ENCODE peak calls at places on chromosomes 3 and 15, in eight cellular contexts. C is cerebellar nuclear complex; F is psoas muscle; A is CD8-positive, alpha-beta memory T cell; I is T-helper 17 cell; Y is Daoy; M is adipocyte; S is GM19239. D is an unnamed sample.

GRCh38 chr3:43391621-43392020 is 105.3 kb downstream of the SNRK start:
- DNase-seq in F (no peak), I (no peak), C (no peak), S (no peak), M (no peak), Y (no peak), A (no peak), D (no peak)

GRCh38 chr15:91855684-91856553 is 2.4 kb downstream of the SLCO3A1 start:
- DNase-seq in F (no peak), A (no peak), Y (peak), I (no peak), M (peak), C (peak), S (no peak), D (no peak)

GRCh38 chr15:42731461-42731860 is 5.5 kb downstream of the CDAN1 start:
- DNase-seq in I (no peak), A (no peak), M (no peak), C (no peak), S (no peak), Y (no peak), F (no peak), D (no peak)

GRCh38 chr15:82710208-82710555 is 507 bp upstream of the AP3B2 start:
- DNase-seq in A (no peak), S (no peak), F (no peak), Y (no peak), I (no peak), M (no peak), C (no peak), D (no peak)

GRCh38 chr3:126431103-126431534 is 36.4 kb downstream of the CFAP100 start:
- DNase-seq in I (no peak), S (no peak), M (no peak), Y (no peak), F (no peak), A (no peak), C (no peak), D (peak)

GRCh38 chr3:169246158-169246557 is 417.4 kb downstream of the MECOM start:
- DNase-seq in C (no peak), F (no peak), A (no peak), S (no peak), I (no peak), Y (no peak), M (no peak), D (no peak)

GRCh38 chr3:40780341-40780800 is 255.6 kb downstream of the ZNF621 start:
- DNase-seq in I (no peak), Y (peak), A (no peak), F (peak), C (peak), S (no peak), M (peak), D (no peak)

GRCh38 chr3:71896751-71897150 is 111.8 kb upstream of the PROK2 start:
- DNase-seq in Y (no peak), F (no peak), S (no peak), A (no peak), M (no peak), I (no peak), C (no peak), D (no peak)

GRCh38 chr15:44441095-44441501 is 13.7 kb downstream of the CTDSPL2 start:
- DNase-seq in A (no peak), Y (no peak), C (no peak), I (no peak), S (no peak), M (no peak), F (no peak), D (no peak)

GRCh38 chr15:38267416-38268022 is 14.9 kb downstream of the SPRED1 start:
- DNase-seq in M (peak), A (no peak), C (no peak), Y (no peak), S (no peak), I (no peak), F (no peak), D (no peak)

GRCh38 chr3:132535575-132536441 is 61.3 kb upstream of the ACKR4 start:
- DNase-seq in C (peak), F (peak), S (peak), A (peak), I (no peak), Y (peak), M (peak), D (peak)

GRCh38 chr3:170536712-170537111 is 49.2 kb downstream of the SLC7A14 start:
- DNase-seq in M (peak), I (no peak), A (no peak), C (no peak), S (no peak), F (no peak), Y (no peak), D (no peak)

GRCh38 chr3:128619146-128619890 is 31.3 kb downstream of the RPN1 start:
- DNase-seq in S (no peak), F (no peak), I (no peak), A (no peak), Y (peak), M (peak), C (no peak), D (no peak)

GRCh38 chr3:128094295-128095151 is 29.1 kb downstream of the RUVBL1 start:
- DNase-seq in Y (peak), M (no peak), F (no peak), A (no peak), C (no peak), S (no peak), I (no peak), D (no peak)

GRCh38 chr15:95639208-95639607 is 691.3 kb upstream of the NR2F2 start:
- DNase-seq in M (no peak), F (no peak), I (no peak), Y (no peak), C (no peak), A (no peak), S (no peak), D (no peak)

GRCh38 chr3:191648787-191649186 is 187.8 kb downstream of the PYDC2 start:
- DNase-seq in Y (no peak), M (no peak), S (no peak), A (no peak), I (no peak), F (no peak), C (no peak), D (no peak)

GRCh38 chr3:37125195-37125594 is 49.2 kb downstream of the LRRFIP2 start:
- DNase-seq in M (no peak), F (no peak), A (no peak), Y (no peak), I (no peak), C (no peak), S (no peak), D (no peak)

GRCh38 chr3:28198970-28199369 is 42.4 kb upstream of the CMC1 start:
- DNase-seq in A (no peak), C (no peak), S (no peak), Y (no peak), F (no peak), I (no peak), M (no peak), D (no peak)

GRCh38 chr3:127589600-127590281 is 792 bp downstream of the TPRA1 start:
- DNase-seq in F (no peak), C (no peak), A (no peak), I (no peak), M (peak), Y (no peak), S (no peak), D (no peak)

GRCh38 chr15:25860885-25861866 is 2.0 kb downstream of the ATP10A start:
- DNase-seq in Y (no peak), F (no peak), A (peak), I (no peak), S (no peak), M (no peak), C (no peak), D (no peak)

GRCh38 chr3:154244644-154245043 is 79.6 kb downstream of the DHX36 start:
- DNase-seq in F (no peak), Y (peak), A (no peak), C (no peak), I (no peak), M (no peak), S (no peak), D (no peak)

GRCh38 chr15:94235681-94236080 is 4.3 kb downstream of the MCTP2 start:
- DNase-seq in Y (no peak), A (no peak), C (no peak), M (no peak), S (no peak), F (no peak), I (no peak), D (no peak)

GRCh38 chr3:51434110-51434509 is 43.0 kb downstream of the RBM15B start:
- DNase-seq in I (no peak), A (no peak), C (no peak), M (no peak), Y (no peak), S (no peak), F (no peak), D (no peak)

GRCh38 chr3:81013360-81013759 is 748.1 kb downstream of the GBE1 start:
- DNase-seq in I (no peak), M (no peak), A (no peak), Y (no peak), S (no peak), C (no peak), F (no peak), D (no peak)

GRCh38 chr3:20023663-20024417 is 11.8 kb upstream of the PP2D1 start:
- DNase-seq in A (no peak), C (no peak), S (no peak), F (no peak), M (no peak), Y (no peak), I (no peak), D (no peak)